ENCODE peak calls at places on chromosomes 12 and 14, in nine cellular contexts. One of them, this sample, is unnamed.

GRCh38 chr12:80763874-80764273 is 47.2 kb downstream of the MYF5 start:
- DNase-seq in HEK293T: peak; percentile 24
- DNase-seq in EL: peak; percentile 70
- DNase-seq in iPS DF 6.9: no peak
- DNase-seq in stimulated activated CD4-positive, alpha-beta T cell treated with anti-CD3 and anti-CD28 coated beads, TNF-alpha, amount 100 ng/mL, for 4 hours: no peak
- DNase-seq in iPS DF 19.7: no peak
- DNase-seq in transverse colon: no peak
- DNase-seq in activated gamma-delta T cell treated with Interleukin-2 at 50 U/mL for 16 hours: no peak
- DNase-seq in endothelial cell: peak; percentile 34
- DNase-seq in this sample: peak; percentile 78

GRCh38 chr14:100845341-100845740 is 19.4 kb downstream of the MEG3 start:
- DNase-seq in HEK293T: no peak
- DNase-seq in EL: no peak
- DNase-seq in iPS DF 6.9: no peak
- DNase-seq in stimulated activated CD4-positive, alpha-beta T cell treated with anti-CD3 and anti-CD28 coated beads, TNF-alpha, amount 100 ng/mL, for 4 hours: no peak
- DNase-seq in iPS DF 19.7: no peak
- DNase-seq in transverse colon: no peak
- DNase-seq in activated gamma-delta T cell treated with Interleukin-2 at 50 U/mL for 16 hours: no peak
- DNase-seq in endothelial cell: no peak
- DNase-seq in this sample: no peak

GRCh38 chr12:121120989-121121755 is 11.5 kb upstream of the P2RX7 start:
- DNase-seq in HEK293T: no peak
- DNase-seq in EL: no peak
- DNase-seq in iPS DF 6.9: no peak
- DNase-seq in stimulated activated CD4-positive, alpha-beta T cell treated with anti-CD3 and anti-CD28 coated beads, TNF-alpha, amount 100 ng/mL, for 4 hours: no peak
- DNase-seq in iPS DF 19.7: no peak
- DNase-seq in transverse colon: no peak
- DNase-seq in activated gamma-delta T cell treated with Interleukin-2 at 50 U/mL for 16 hours: no peak
- DNase-seq in endothelial cell: no peak
- DNase-seq in this sample: no peak

GRCh38 chr14:99772371-99773283 is 20.6 kb upstream of the EML1 start:
- DNase-seq in HEK293T: no peak
- DNase-seq in EL: peak; percentile 73
- DNase-seq in iPS DF 6.9: no peak
- DNase-seq in stimulated activated CD4-positive, alpha-beta T cell treated with anti-CD3 and anti-CD28 coated beads, TNF-alpha, amount 100 ng/mL, for 4 hours: no peak
- DNase-seq in iPS DF 19.7: no peak
- DNase-seq in transverse colon: no peak
- DNase-seq in activated gamma-delta T cell treated with Interleukin-2 at 50 U/mL for 16 hours: no peak
- DNase-seq in endothelial cell: no peak
- DNase-seq in this sample: no peak

GRCh38 chr12:118050972-118051910 is 9.7 kb downstream of the WSB2 start:
- DNase-seq in HEK293T: no peak
- DNase-seq in EL: no peak
- DNase-seq in iPS DF 6.9: no peak
- DNase-seq in stimulated activated CD4-positive, alpha-beta T cell treated with anti-CD3 and anti-CD28 coated beads, TNF-alpha, amount 100 ng/mL, for 4 hours: no peak
- DNase-seq in iPS DF 19.7: no peak
- DNase-seq in transverse colon: no peak
- DNase-seq in activated gamma-delta T cell treated with Interleukin-2 at 50 U/mL for 16 hours: no peak
- DNase-seq in endothelial cell: no peak
- DNase-seq in this sample: no peak

GRCh38 chr12:93662961-93663728 is 14.0 kb upstream of the CRADD start:
- DNase-seq in HEK293T: no peak
- DNase-seq in EL: no peak
- DNase-seq in iPS DF 6.9: no peak
- DNase-seq in stimulated activated CD4-positive, alpha-beta T cell treated with anti-CD3 and anti-CD28 coated beads, TNF-alpha, amount 100 ng/mL, for 4 hours: no peak
- DNase-seq in iPS DF 19.7: no peak
- DNase-seq in transverse colon: no peak
- DNase-seq in activated gamma-delta T cell treated with Interleukin-2 at 50 U/mL for 16 hours: no peak
- DNase-seq in endothelial cell: no peak
- DNase-seq in this sample: no peak

GRCh38 chr14:69780952-69781351 is 14.0 kb downstream of the SRSF5 start:
- DNase-seq in HEK293T: no peak
- DNase-seq in EL: no peak
- DNase-seq in iPS DF 6.9: no peak
- DNase-seq in stimulated activated CD4-positive, alpha-beta T cell treated with anti-CD3 and anti-CD28 coated beads, TNF-alpha, amount 100 ng/mL, for 4 hours: no peak
- DNase-seq in iPS DF 19.7: no peak
- DNase-seq in transverse colon: no peak
- DNase-seq in activated gamma-delta T cell treated with Interleukin-2 at 50 U/mL for 16 hours: no peak
- DNase-seq in endothelial cell: no peak
- DNase-seq in this sample: no peak

GRCh38 chr12:104011265-104011664 is 38.7 kb downstream of the GLT8D2 start:
- DNase-seq in HEK293T: no peak
- DNase-seq in EL: peak; percentile 84
- DNase-seq in iPS DF 6.9: no peak
- DNase-seq in stimulated activated CD4-positive, alpha-beta T cell treated with anti-CD3 and anti-CD28 coated beads, TNF-alpha, amount 100 ng/mL, for 4 hours: no peak
- DNase-seq in iPS DF 19.7: no peak
- DNase-seq in transverse colon: no peak
- DNase-seq in activated gamma-delta T cell treated with Interleukin-2 at 50 U/mL for 16 hours: no peak
- DNase-seq in endothelial cell: no peak
- DNase-seq in this sample: peak; percentile 90

GRCh38 chr14:50839048-50839447 is 8.1 kb upstream of the NIN start:
- DNase-seq in HEK293T: no peak
- DNase-seq in EL: peak; percentile 58
- DNase-seq in iPS DF 6.9: no peak
- DNase-seq in stimulated activated CD4-positive, alpha-beta T cell treated with anti-CD3 and anti-CD28 coated beads, TNF-alpha, amount 100 ng/mL, for 4 hours: no peak
- DNase-seq in iPS DF 19.7: no peak
- DNase-seq in transverse colon: no peak
- DNase-seq in activated gamma-delta T cell treated with Interleukin-2 at 50 U/mL for 16 hours: no peak
- DNase-seq in endothelial cell: no peak
- DNase-seq in this sample: no peak

GRCh38 chr14:91753501-91754128 is 21.7 kb upstream of the CATSPERB start:
- DNase-seq in HEK293T: peak; percentile 16
- DNase-seq in EL: no peak
- DNase-seq in iPS DF 6.9: no peak
- DNase-seq in stimulated activated CD4-positive, alpha-beta T cell treated with anti-CD3 and anti-CD28 coated beads, TNF-alpha, amount 100 ng/mL, for 4 hours: no peak
- DNase-seq in iPS DF 19.7: no peak
- DNase-seq in transverse colon: no peak
- DNase-seq in activated gamma-delta T cell treated with Interleukin-2 at 50 U/mL for 16 hours: no peak
- DNase-seq in endothelial cell: no peak
- DNase-seq in this sample: no peak

GRCh38 chr12:42507589-42507988 is 82.0 kb downstream of the PRICKLE1 start:
- DNase-seq in HEK293T: no peak
- DNase-seq in EL: no peak
- DNase-seq in iPS DF 6.9: no peak
- DNase-seq in stimulated activated CD4-positive, alpha-beta T cell treated with anti-CD3 and anti-CD28 coated beads, TNF-alpha, amount 100 ng/mL, for 4 hours: no peak
- DNase-seq in iPS DF 19.7: no peak
- DNase-seq in transverse colon: no peak
- DNase-seq in activated gamma-delta T cell treated with Interleukin-2 at 50 U/mL for 16 hours: no peak
- DNase-seq in endothelial cell: no peak
- DNase-seq in this sample: no peak

GRCh38 chr14:101501858-101502615 is 59.3 kb upstream of the DIO3 start:
- DNase-seq in HEK293T: no peak
- DNase-seq in EL: no peak
- DNase-seq in iPS DF 6.9: no peak
- DNase-seq in stimulated activated CD4-positive, alpha-beta T cell treated with anti-CD3 and anti-CD28 coated beads, TNF-alpha, amount 100 ng/mL, for 4 hours: no peak
- DNase-seq in iPS DF 19.7: no peak
- DNase-seq in transverse colon: no peak
- DNase-seq in activated gamma-delta T cell treated with Interleukin-2 at 50 U/mL for 16 hours: no peak
- DNase-seq in endothelial cell: no peak
- DNase-seq in this sample: no peak

GRCh38 chr12:22282283-22282682 is 52.2 kb downstream of the ST8SIA1 start:
- DNase-seq in HEK293T: no peak
- DNase-seq in EL: peak; percentile 84
- DNase-seq in iPS DF 6.9: no peak
- DNase-seq in stimulated activated CD4-positive, alpha-beta T cell treated with anti-CD3 and anti-CD28 coated beads, TNF-alpha, amount 100 ng/mL, for 4 hours: no peak
- DNase-seq in iPS DF 19.7: no peak
- DNase-seq in transverse colon: no peak
- DNase-seq in activated gamma-delta T cell treated with Interleukin-2 at 50 U/mL for 16 hours: no peak
- DNase-seq in endothelial cell: no peak
- DNase-seq in this sample: peak; percentile 71

GRCh38 chr12:66111605-66112004 is 18.9 kb downstream of the LLPH start:
- DNase-seq in HEK293T: no peak
- DNase-seq in EL: peak; percentile 16
- DNase-seq in iPS DF 6.9: no peak
- DNase-seq in stimulated activated CD4-positive, alpha-beta T cell treated with anti-CD3 and anti-CD28 coated beads, TNF-alpha, amount 100 ng/mL, for 4 hours: no peak
- DNase-seq in iPS DF 19.7: no peak
- DNase-seq in transverse colon: no peak
- DNase-seq in activated gamma-delta T cell treated with Interleukin-2 at 50 U/mL for 16 hours: no peak
- DNase-seq in endothelial cell: no peak
- DNase-seq in this sample: no peak

GRCh38 chr12:89839427-89839826 is 130.8 kb upstream of the ATP2B1 start:
- DNase-seq in HEK293T: no peak
- DNase-seq in EL: no peak
- DNase-seq in iPS DF 6.9: no peak
- DNase-seq in stimulated activated CD4-positive, alpha-beta T cell treated with anti-CD3 and anti-CD28 coated beads, TNF-alpha, amount 100 ng/mL, for 4 hours: no peak
- DNase-seq in iPS DF 19.7: no peak
- DNase-seq in transverse colon: no peak
- DNase-seq in activated gamma-delta T cell treated with Interleukin-2 at 50 U/mL for 16 hours: no peak
- DNase-seq in endothelial cell: no peak
- DNase-seq in this sample: no peak

GRCh38 chr14:102079700-102079979 is 7.2 kb downstream of the HSP90AA1 start:
- DNase-seq in HEK293T: no peak
- DNase-seq in EL: no peak
- DNase-seq in iPS DF 6.9: no peak
- DNase-seq in stimulated activated CD4-positive, alpha-beta T cell treated with anti-CD3 and anti-CD28 coated beads, TNF-alpha, amount 100 ng/mL, for 4 hours: no peak
- DNase-seq in iPS DF 19.7: no peak
- DNase-seq in transverse colon: no peak
- DNase-seq in activated gamma-delta T cell treated with Interleukin-2 at 50 U/mL for 16 hours: no peak
- DNase-seq in endothelial cell: no peak
- DNase-seq in this sample: no peak

GRCh38 chr14:51614707-51615106 is 37.0 kb upstream of the FRMD6 start:
- DNase-seq in HEK293T: no peak
- DNase-seq in EL: peak; percentile 52
- DNase-seq in iPS DF 6.9: no peak
- DNase-seq in stimulated activated CD4-positive, alpha-beta T cell treated with anti-CD3 and anti-CD28 coated beads, TNF-alpha, amount 100 ng/mL, for 4 hours: no peak
- DNase-seq in iPS DF 19.7: no peak
- DNase-seq in transverse colon: no peak
- DNase-seq in activated gamma-delta T cell treated with Interleukin-2 at 50 U/mL for 16 hours: no peak
- DNase-seq in endothelial cell: no peak
- DNase-seq in this sample: peak; percentile 54

GRCh38 chr14:22039938-22040780 is 366.5 kb upstream of the OR4E1 start:
- DNase-seq in HEK293T: peak; percentile 22
- DNase-seq in EL: no peak
- DNase-seq in iPS DF 6.9: no peak
- DNase-seq in stimulated activated CD4-positive, alpha-beta T cell treated with anti-CD3 and anti-CD28 coated beads, TNF-alpha, amount 100 ng/mL, for 4 hours: no peak
- DNase-seq in iPS DF 19.7: no peak
- DNase-seq in transverse colon: no peak
- DNase-seq in activated gamma-delta T cell treated with Interleukin-2 at 50 U/mL for 16 hours: peak; percentile 47
- DNase-seq in endothelial cell: peak; percentile 7
- DNase-seq in this sample: no peak

This sample was measured in astrocyte of the spinal cord.